ENCODE peak calls at places on chromosomes 3 and 15, in four cellular contexts. O is left lung, K is H9, T is kidney epithelial cell. N is an unnamed sample.
A peak's percentile ranks its signal among the peaks of the same experiment; 100 is the strongest.

GRCh38 chr3:197406266-197406665 is 107.9 kb upstream of the DLG1 start:
- DNase-seq in K (no peak), T (no peak), O (no peak), N (no peak)

GRCh38 chr15:51096976-51097375 is 2.3 kb upstream of the TNFAIP8L3 start:
- DNase-seq in K (no peak), T (no peak), O (no peak), N (no peak)

GRCh38 chr15:58475573-58476524 is 44.1 kb downstream of the LIPC start:
- DNase-seq in K (no peak), T (peak; percentile 82), O (no peak), N (no peak)

GRCh38 chr3:40992023-40992422 is 207.3 kb upstream of the CTNNB1 start:
- DNase-seq in O (no peak), K (no peak), T (no peak), N (no peak)

GRCh38 chr3:173921741-173922140 is 524.2 kb downstream of the NLGN1 start:
- DNase-seq in T (no peak), K (no peak), O (no peak), N (no peak)

GRCh38 chr3:46378426-46378942 is 7.7 kb downstream of the CCR5 start:
- DNase-seq in K (peak; percentile 73), T (no peak), O (peak; percentile 75), N (no peak)

GRCh38 chr15:43828061-43828657 is 1.4 kb downstream of the WDR76 start:
- DNase-seq in T (no peak), K (no peak), O (no peak), N (no peak)

GRCh38 chr3:134361162-134361831 is 12.9 kb downstream of the AMOTL2 start:
- DNase-seq in O (peak; percentile 28), T (no peak), K (no peak), N (no peak)

GRCh38 chr15:63530235-63530634 is 25.8 kb downstream of the USP3 start:
- DNase-seq in T (no peak), K (no peak), O (no peak), N (no peak)

GRCh38 chr15:39133201-39133600 is 447.7 kb upstream of the THBS1 start:
- DNase-seq in K (no peak), T (peak; percentile 57), O (no peak), N (peak; percentile 60)

GRCh38 chr3:196788509-196788908 is 48.9 kb downstream of the PAK2 start:
- DNase-seq in T (no peak), O (no peak), K (peak; percentile 30), N (no peak)

GRCh38 chr15:51218249-51218648 is 120.1 kb downstream of the CYP19A1 start:
- DNase-seq in O (no peak), K (no peak), T (no peak), N (no peak)

GRCh38 chr3:148075829-148076716 is 621.6 kb upstream of the AGTR1 start:
- DNase-seq in T (peak; percentile 21), K (peak; percentile 32), O (no peak), N (peak; percentile 43)